ENCODE peak calls at places on chromosomes 2 and 18, in ten cellular contexts. W is colonic mucosa, H is thoracic aorta, M is fibroblast of mammary gland, S is AG09319, F is transverse colon, A is tibial artery, X is HFFc6, Q is cardiac muscle cell, U is RWPE1. R is an unnamed sample.

GRCh38 chr2:214740867-214741266 is 68.6 kb downstream of the BARD1 start:
- DNase-seq in W (no peak), H (no peak), M (no peak), S (no peak), F (no peak), A (no peak), X (no peak), Q (peak), U (no peak), R (no peak)

GRCh38 chr2:240956161-240956934 is 42.1 kb upstream of the SNED1 start:
- DNase-seq in W (no peak), H (no peak), M (no peak), S (no peak), F (no peak), A (peak), X (no peak), Q (no peak), U (no peak), R (no peak)

GRCh38 chr2:123720760-123721159 is 304.3 kb upstream of the CNTNAP5 start:
- DNase-seq in W (no peak), H (no peak), M (no peak), S (no peak), F (no peak), A (no peak), X (no peak), Q (no peak), U (peak), R (peak)

GRCh38 chr2:14628906-14629305 is 3.6 kb upstream of the LRATD1 start:
- DNase-seq in W (peak), H (no peak), M (no peak), S (no peak), F (peak), A (no peak), X (peak), Q (no peak), U (peak), R (peak)

GRCh38 chr2:214808961-214809750 is at the start of gene BARD1:
- DNase-seq in W (peak), H (no peak), M (peak), S (peak), F (peak), A (peak), X (peak), Q (peak), U (peak), R (peak)

GRCh38 chr18:79317718-79318117 is 78.0 kb upstream of the NFATC1 start:
- DNase-seq in W (no peak), H (no peak), M (no peak), S (no peak), F (no peak), A (no peak), X (no peak), Q (peak), U (no peak), R (no peak)

GRCh38 chr2:209614630-209615369 is 156.8 kb upstream of the UNC80 start:
- DNase-seq in W (no peak), H (no peak), M (no peak), S (no peak), F (no peak), A (no peak), X (no peak), Q (no peak), U (no peak), R (no peak)

GRCh38 chr2:10087360-10087759 is 7.1 kb upstream of the CYS1 start:
- DNase-seq in W (no peak), H (no peak), M (no peak), S (no peak), F (no peak), A (no peak), X (no peak), Q (no peak), U (no peak), R (no peak)

GRCh38 chr2:17719562-17720371 is 33.8 kb downstream of the SMC6 start:
- DNase-seq in W (no peak), H (no peak), M (peak), S (no peak), F (no peak), A (no peak), X (peak), Q (peak), U (peak), R (no peak)

GRCh38 chr2:43331428-43331827 is 105.0 kb upstream of the ZFP36L2 start:
- DNase-seq in W (peak), H (no peak), M (no peak), S (no peak), F (no peak), A (no peak), X (no peak), Q (peak), U (no peak), R (no peak)

GRCh38 chr18:55418439-55418838 is 169.6 kb downstream of the TCF4 start:
- DNase-seq in W (no peak), H (no peak), M (no peak), S (no peak), F (no peak), A (no peak), X (no peak), Q (no peak), U (no peak), R (no peak)

GRCh38 chr2:45024600-45025291 is 15.5 kb upstream of the SIX2 start:
- DNase-seq in W (peak), H (peak), M (peak), S (peak), F (no peak), A (peak), X (peak), Q (peak), U (peak), R (peak)

GRCh38 chr2:65431417-65432226 is 777 bp downstream of the SPRED2 start:
- DNase-seq in W (peak), H (peak), M (no peak), S (no peak), F (peak), A (peak), X (peak), Q (peak), U (no peak), R (peak)

GRCh38 chr18:35497006-35497333 is 790 bp downstream of the INO80C start:
- DNase-seq in W (peak), H (no peak), M (peak), S (no peak), F (peak), A (no peak), X (no peak), Q (peak), U (peak), R (no peak)

GRCh38 chr2:32425719-32426141 is 68.9 kb downstream of the BIRC6 start:
- DNase-seq in W (no peak), H (no peak), M (peak), S (peak), F (no peak), A (no peak), X (peak), Q (peak), U (no peak), R (no peak)

GRCh38 chr2:48934807-48935206 is 179.3 kb upstream of the LHCGR start:
- DNase-seq in W (no peak), H (no peak), M (no peak), S (no peak), F (no peak), A (no peak), X (no peak), Q (no peak), U (no peak), R (no peak)

GRCh38 chr2:219386532-219387280 is 1.0 kb downstream of the DNPEP start:
- DNase-seq in W (no peak), H (no peak), M (no peak), S (no peak), F (no peak), A (peak), X (no peak), Q (no peak), U (no peak), R (no peak)

GRCh38 chr2:84880395-84880644 is 564 bp downstream of the TRABD2A start:
- DNase-seq in W (no peak), H (no peak), M (no peak), S (no peak), F (no peak), A (no peak), X (no peak), Q (no peak), U (no peak), R (no peak)

GRCh38 chr2:200310545-200310971 is 4.1 kb downstream of the SPATS2L start:
- DNase-seq in W (no peak), H (no peak), M (peak), S (no peak), F (no peak), A (no peak), X (peak), Q (peak), U (no peak), R (no peak)

GRCh38 chr2:102235491-102235890 is 48.7 kb downstream of the IL1RL2 start:
- DNase-seq in W (no peak), H (no peak), M (peak), S (no peak), F (no peak), A (no peak), X (no peak), Q (peak), U (no peak), R (peak)

GRCh38 chr2:37389984-37390765 is 45.7 kb downstream of the QPCT start:
- DNase-seq in W (no peak), H (no peak), M (peak), S (peak), F (peak), A (no peak), X (peak), Q (peak), U (peak), R (peak)

GRCh38 chr2:108612514-108613183 is 78.4 kb downstream of the LIMS1 start:
- DNase-seq in W (no peak), H (no peak), M (no peak), S (no peak), F (peak), A (no peak), X (no peak), Q (no peak), U (no peak), R (no peak)

GRCh38 chr18:13192970-13193369 is 25.6 kb upstream of the LDLRAD4 start:
- DNase-seq in W (no peak), H (no peak), M (no peak), S (no peak), F (no peak), A (no peak), X (no peak), Q (no peak), U (no peak), R (no peak)

GRCh38 chr2:143171817-143172216 is 42.6 kb downstream of the ARHGAP15 start:
- DNase-seq in W (no peak), H (no peak), M (peak), S (no peak), F (no peak), A (no peak), X (peak), Q (peak), U (no peak), R (no peak)

GRCh38 chr2:130798472-130799221 is 38.1 kb upstream of the ARHGEF4 start:
- DNase-seq in W (no peak), H (no peak), M (no peak), S (no peak), F (no peak), A (no peak), X (no peak), Q (peak), U (no peak), R (no peak)

GRCh38 chr18:3594760-3595241 is 144.8 kb downstream of the TGIF1 start:
- DNase-seq in W (peak), H (no peak), M (no peak), S (no peak), F (peak), A (no peak), X (no peak), Q (peak), U (no peak), R (no peak)

GRCh38 chr2:20051518-20052228 is at the start of gene LAPTM4A:
- DNase-seq in W (peak), H (peak), M (peak), S (peak), F (peak), A (peak), X (peak), Q (peak), U (peak), R (peak)
- TF ChIP-seq CTCF in W (no peak), H (peak), M (no peak), S (no peak), F (peak), A (peak), X (no peak), Q (no peak), U (no peak), R (no peak)

GRCh38 chr2:98233941-98234340 is 112.3 kb upstream of the CNGA3 start:
- DNase-seq in W (no peak), H (no peak), M (no peak), S (no peak), F (no peak), A (no peak), X (no peak), Q (no peak), U (no peak), R (no peak)

GRCh38 chr2:98236935-98237334 is 109.3 kb upstream of the CNGA3 start:
- DNase-seq in W (no peak), H (no peak), M (no peak), S (no peak), F (no peak), A (no peak), X (no peak), Q (no peak), U (no peak), R (no peak)

GRCh38 chr2:98234763-98235162 is 111.5 kb upstream of the CNGA3 start:
- DNase-seq in W (no peak), H (no peak), M (no peak), S (no peak), F (no peak), A (no peak), X (no peak), Q (peak), U (no peak), R (no peak)
- TF ChIP-seq CTCF in W (no peak), H (no peak), M (no peak), S (no peak), F (no peak), A (no peak), X (no peak), Q (no peak), U (no peak), R (no peak)

DNA sequence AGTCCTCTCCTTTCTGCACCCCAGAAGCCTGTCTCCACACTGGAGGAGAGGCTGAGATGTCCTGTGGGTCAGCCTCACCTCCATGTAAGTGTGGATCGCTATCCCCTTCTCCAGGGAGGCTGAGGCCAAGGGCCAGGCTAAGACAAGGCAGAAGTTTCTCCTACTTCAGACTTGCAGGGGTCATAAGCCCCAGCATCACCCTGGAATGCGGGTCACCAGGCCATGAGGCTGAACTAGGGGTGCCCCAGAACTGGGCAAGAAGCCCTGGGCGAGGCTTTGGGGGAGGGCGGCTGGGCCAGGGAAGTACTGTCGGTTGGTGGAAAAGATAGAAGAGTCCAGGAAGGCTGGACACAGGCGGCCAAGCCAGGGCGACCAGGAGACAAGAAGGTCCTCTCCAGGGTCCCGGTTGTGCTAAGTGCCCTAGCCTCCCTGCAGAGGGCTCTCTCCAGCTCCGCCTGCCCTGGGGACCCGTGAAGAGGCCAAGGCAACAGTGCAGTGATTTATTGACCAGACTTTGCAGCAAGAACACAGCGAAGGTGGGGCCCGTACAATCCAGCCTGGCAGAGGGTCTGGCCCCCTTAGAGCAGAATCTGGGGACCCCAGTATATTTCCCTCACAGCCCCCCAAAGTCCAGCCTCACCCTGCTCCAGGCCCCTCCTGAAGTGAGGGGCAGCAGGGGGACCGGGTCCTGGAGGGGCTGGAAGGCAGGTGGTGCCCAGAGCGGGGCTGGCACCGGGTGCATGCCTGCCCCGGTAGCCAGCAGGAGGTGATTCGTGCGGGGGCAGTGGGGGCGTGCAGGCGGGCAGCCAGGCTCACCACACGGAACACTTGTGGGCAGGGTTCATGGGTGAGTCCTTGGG is 8.1 kb downstream of the ECEL1 start:
- DNase-seq in W (no peak), H (no peak), M (no peak), S (no peak), F (no peak), A (no peak), X (no peak), Q (no peak), U (no peak), R (no peak)
- TF ChIP-seq CTCF in W (no peak), H (no peak), M (no peak), S (no peak), F (no peak), A (no peak), X (no peak), Q (no peak), U (no peak), R (no peak)

GRCh38 chr2:231930601-231931281 is 4.5 kb upstream of the NPPC start:
- DNase-seq in W (no peak), H (no peak), M (peak), S (no peak), F (no peak), A (no peak), X (no peak), Q (peak), U (no peak), R (no peak)

GRCh38 chr2:231931481-231931915 is 5.3 kb upstream of the NPPC start:
- DNase-seq in W (no peak), H (no peak), M (peak), S (no peak), F (no peak), A (no peak), X (no peak), Q (no peak), U (no peak), R (no peak)

GRCh38 chr2:231928901-231929725 is 2.9 kb upstream of the NPPC start:
- DNase-seq in W (no peak), H (no peak), M (no peak), S (no peak), F (no peak), A (no peak), X (no peak), Q (no peak), U (no peak), R (no peak)

GRCh38 chr2:231928481-231928880 is 2.3 kb upstream of the NPPC start:
- DNase-seq in W (peak), H (no peak), M (no peak), S (no peak), F (no peak), A (peak), X (no peak), Q (no peak), U (no peak), R (peak)

DNA sequence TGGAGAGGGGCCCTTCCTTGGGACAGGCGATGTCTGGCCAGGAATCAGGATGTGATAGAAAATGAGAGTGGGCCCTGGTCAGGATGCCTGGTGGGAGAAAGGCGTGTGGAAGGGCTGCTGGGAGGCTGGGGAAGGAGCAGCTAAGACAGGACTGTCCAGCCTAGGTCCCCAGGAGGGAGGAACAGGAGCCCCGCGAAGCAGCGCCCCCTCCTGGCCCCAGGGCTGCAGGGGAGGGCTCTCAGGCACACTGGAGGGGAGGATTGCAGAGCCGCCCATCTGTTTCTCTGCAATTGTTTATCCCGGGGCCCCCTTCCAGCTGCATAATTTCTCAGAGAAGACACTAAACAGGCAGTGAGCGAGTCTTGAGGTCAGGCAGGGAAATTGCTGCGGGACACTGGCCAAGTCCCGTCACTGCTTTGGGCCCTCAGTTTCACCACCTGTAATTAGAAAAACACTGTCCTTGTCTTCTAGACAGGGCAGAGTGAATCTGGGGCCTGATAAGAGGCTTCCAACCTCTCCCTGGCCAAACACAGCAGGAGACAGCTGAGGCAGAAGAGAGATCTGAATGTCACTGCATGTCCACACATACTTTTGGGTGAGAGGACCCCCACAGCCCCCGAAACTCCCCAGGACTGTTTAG is 3.9 kb upstream of the NPPC start:
- DNase-seq in W (no peak), H (no peak), M (peak), S (no peak), F (no peak), A (no peak), X (no peak), Q (peak), U (no peak), R (peak)
- TF ChIP-seq CTCF in W (peak), H (no peak), M (peak), S (peak), F (no peak), A (no peak), X (peak), Q (peak), U (no peak), R (no peak)

GRCh38 chr2:198312621-198313483 is 508.5 kb downstream of the PLCL1 start:
- DNase-seq in W (no peak), H (no peak), M (no peak), S (no peak), F (peak), A (no peak), X (no peak), Q (no peak), U (no peak), R (no peak)

GRCh38 chr2:198308368-198308767 is 504.0 kb downstream of the PLCL1 start:
- DNase-seq in W (no peak), H (no peak), M (no peak), S (no peak), F (no peak), A (no peak), X (no peak), Q (no peak), U (no peak), R (no peak)

GRCh38 chr2:198311020-198311419 is 506.6 kb downstream of the PLCL1 start:
- DNase-seq in W (peak), H (no peak), M (no peak), S (no peak), F (peak), A (no peak), X (no peak), Q (no peak), U (no peak), R (no peak)

GRCh38 chr2:198309081-198309480 is 504.7 kb downstream of the PLCL1 start:
- DNase-seq in W (no peak), H (no peak), M (no peak), S (no peak), F (no peak), A (no peak), X (no peak), Q (no peak), U (no peak), R (no peak)

DNA sequence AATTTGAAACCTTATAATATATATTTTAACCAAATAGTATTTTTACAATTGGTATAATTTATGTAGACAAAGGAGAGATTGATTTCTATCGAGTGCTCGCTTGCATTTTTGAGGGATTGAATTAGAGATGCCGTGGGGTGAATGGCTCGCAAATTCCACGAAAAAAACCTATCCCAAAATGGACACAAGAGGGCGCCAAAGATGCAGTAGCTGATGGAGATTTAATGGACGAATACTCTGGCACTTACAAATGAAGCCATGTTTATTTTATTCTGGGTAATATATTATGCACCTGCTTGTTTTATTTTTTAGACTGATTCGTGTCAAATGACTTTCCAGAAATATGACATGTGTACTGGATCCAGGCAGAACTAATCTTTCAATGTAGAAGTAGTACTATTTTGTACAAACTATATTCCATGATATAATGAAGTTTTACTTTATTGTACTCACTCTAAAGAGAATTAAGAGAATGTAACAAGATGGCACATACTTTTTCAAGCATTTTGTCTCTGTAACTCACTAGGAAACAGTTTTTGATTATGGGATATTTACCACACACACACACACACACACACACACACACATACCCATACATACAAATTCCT is 505.4 kb downstream of the PLCL1 start:
- DNase-seq in W (peak), H (no peak), M (peak), S (no peak), F (peak), A (peak), X (peak), Q (peak), U (peak), R (peak)
- TF ChIP-seq CTCF in W (peak), H (peak), M (peak), S (peak), F (peak), A (peak), X (peak), Q (peak), U (peak), R (peak)